ENCODE peak calls at places on chromosomes 12 and 14, in seven cellular contexts. C is posterior cingulate gyrus; A is GM03348; X is activated CD4-positive, alpha-beta memory T cell treated with anti-CD3 and anti-CD28 coated beads, Interleukin-2, amount 10 ng/mL, durations not matched to agents 7 days and 5 days; M is BJ; L is CD4-positive, alpha-beta T cell; H is fibroblast of pulmonary artery. N is an unnamed sample.

GRCh38 chr12:100472325-100472724 is 1.3 kb upstream of the NR1H4 start:
- DNase-seq in C (no peak), A (no peak), X (no peak), M (no peak), L (no peak), H (no peak), N (no peak)

GRCh38 chr12:124898200-124898950 is 16.1 kb downstream of the UBC start:
- DNase-seq in C (peak), A (peak), X (peak), M (no peak), L (peak), H (peak), N (peak)

GRCh38 chr14:24993631-24994030 is 56.3 kb downstream of the STXBP6 start:
- DNase-seq in C (no peak), A (no peak), X (no peak), M (no peak), L (no peak), H (no peak), N (no peak)

GRCh38 chr12:86945685-86946196 is 689.5 kb upstream of the MGAT4C start:
- DNase-seq in C (no peak), A (no peak), X (no peak), M (no peak), L (no peak), H (no peak), N (no peak)

GRCh38 chr14:22524784-22525161 is 64.3 kb downstream of the DAD1 start:
- DNase-seq in C (no peak), A (no peak), X (no peak), M (no peak), L (no peak), H (no peak), N (no peak)

GRCh38 chr14:105475916-105476845 is 1.6 kb downstream of the CRIP2 start:
- DNase-seq in C (peak), A (peak), X (no peak), M (no peak), L (no peak), H (peak), N (no peak)

GRCh38 chr14:56333361-56334279 is 215.4 kb downstream of the PELI2 start:
- DNase-seq in C (no peak), A (peak), X (no peak), M (peak), L (no peak), H (peak), N (peak)

GRCh38 chr12:88934163-88934747 is 354.0 kb upstream of the KITLG start:
- DNase-seq in C (no peak), A (peak), X (no peak), M (no peak), L (no peak), H (peak), N (no peak)

GRCh38 chr12:8953773-8954402 is 4.4 kb upstream of the M6PR start:
- DNase-seq in C (no peak), A (no peak), X (peak), M (no peak), L (no peak), H (no peak), N (no peak)

GRCh38 chr12:91785655-91786489 is 359.8 kb downstream of the BTG1 start:
- DNase-seq in C (no peak), A (no peak), X (no peak), M (no peak), L (no peak), H (no peak), N (no peak)

GRCh38 chr12:49865782-49866135 is 22.9 kb upstream of the BCDIN3D start:
- DNase-seq in C (no peak), A (no peak), X (no peak), M (no peak), L (no peak), H (no peak), N (no peak)

GRCh38 chr14:65169351-65169750 is 67.0 kb upstream of the MAX start:
- DNase-seq in C (no peak), A (peak), X (no peak), M (no peak), L (no peak), H (peak), N (no peak)